ENCODE peak calls at places on chromosomes 1 and 21, in four cellular contexts. H is body of pancreas, N is mammary epithelial cell, P is AG04450. J is an unnamed sample.

GRCh38 chr1:94335950-94336349 is 82.2 kb upstream of the ABCD3 start:
- DNase-seq in H (peak; percentile 77), N (peak; percentile 80), P (peak; percentile 88), J (peak; percentile 94)

GRCh38 chr1:45518910-45519309 is 2.8 kb downstream of the PRDX1 start:
- DNase-seq in H (no peak), N (no peak), P (no peak), J (peak; percentile 33)

GRCh38 chr1:162085991-162086390 is 16.5 kb downstream of the NOS1AP start:
- DNase-seq in H (no peak), N (no peak), P (no peak), J (no peak)

GRCh38 chr21:34613679-34614442 is 1.1 kb downstream of the RCAN1 start:
- DNase-seq in H (no peak), N (peak; percentile 4), P (no peak), J (peak; percentile 18)

GRCh38 chr21:15539376-15539775 is 190.4 kb upstream of the USP25 start:
- DNase-seq in H (no peak), N (no peak), P (no peak), J (no peak)

GRCh38 chr1:85240174-85240601 is 19.3 kb downstream of the C1orf52 start:
- DNase-seq in H (peak; percentile 51), N (no peak), P (no peak), J (no peak)

GRCh38 chr1:1021860-1022259 is 1.9 kb downstream of the AGRN start:
- DNase-seq in H (no peak), N (peak; percentile 79), P (no peak), J (no peak)

GRCh38 chr1:86757272-86757984 is 53.1 kb downstream of the SH3GLB1 start:
- DNase-seq in H (no peak), N (peak; percentile 41), P (no peak), J (peak; percentile 35)

GRCh38 chr1:65310078-65310587 is 790 bp downstream of the DNAJC6 start:
- DNase-seq in H (no peak), N (no peak), P (no peak), J (no peak)

GRCh38 chr1:219419860-219420259 is 193.0 kb downstream of the ZC3H11B start:
- DNase-seq in H (no peak), N (no peak), P (no peak), J (no peak)

GRCh38 chr1:183807549-183808168 is 2.7 kb downstream of the RGL1 start:
- DNase-seq in H (no peak), N (peak; percentile 83), P (no peak), J (no peak)

GRCh38 chr1:18597159-18598042 is 33.2 kb upstream of the PAX7 start:
- DNase-seq in H (peak; percentile 69), N (peak; percentile 21), P (no peak), J (peak; percentile 46)

GRCh38 chr1:56968878-56969495 is 3.2 kb upstream of the C8B start:
- DNase-seq in H (no peak), N (peak; percentile 27), P (no peak), J (no peak)

GRCh38 chr1:56972971-56973370 is 7.2 kb upstream of the C8B start:
- DNase-seq in H (no peak), N (no peak), P (no peak), J (no peak)

GRCh38 chr1:56967355-56967754 is 1.5 kb upstream of the C8B start:
- DNase-seq in H (no peak), N (no peak), P (no peak), J (no peak)

GRCh38 chr1:56967900-56968832 is 2.4 kb upstream of the C8B start:
- DNase-seq in H (peak; percentile 70), N (no peak), P (no peak), J (peak; percentile 6)

GRCh38 chr1:56970280-56970679 is 4.5 kb upstream of the C8B start:
- DNase-seq in H (no peak), N (no peak), P (no peak), J (no peak)
- H3K27ac ChIP-seq in H (no peak overlapping the region), N (no peak overlapping the region), P (no peak overlapping the region), J (no peak overlapping the region)

DNA sequence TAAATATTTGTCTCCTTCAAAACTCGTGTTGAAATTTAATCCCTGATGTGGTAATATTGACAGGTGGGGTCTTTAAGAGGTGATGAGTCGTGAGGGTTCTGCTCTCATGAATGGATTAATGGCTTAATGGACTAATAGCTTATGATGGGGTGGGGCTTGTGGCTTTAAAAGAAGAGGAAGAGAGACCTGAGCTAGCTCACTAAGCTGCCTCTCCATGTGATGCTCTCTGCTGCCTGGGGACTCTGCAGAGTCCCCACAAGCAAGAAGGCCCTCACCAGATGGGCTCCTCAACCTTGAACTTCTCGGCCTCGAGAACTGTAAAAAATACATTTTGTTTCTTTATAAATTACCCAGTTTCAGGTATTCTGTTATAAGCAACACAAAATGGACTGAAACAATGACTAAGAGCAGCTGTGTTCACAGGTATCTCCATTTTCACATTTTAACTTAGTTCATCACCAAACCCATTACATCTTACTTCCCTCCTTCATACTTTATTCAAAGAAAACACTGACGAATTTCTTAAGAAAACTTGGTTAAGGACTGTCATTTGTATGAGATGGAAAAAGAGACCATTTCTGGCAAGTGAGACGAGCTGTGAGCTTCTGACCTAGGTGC is 12.1 kb upstream of the AIM2 start:
- DNase-seq in H (no peak), N (no peak), P (no peak), J (no peak)
- H3K27ac ChIP-seq in H (no peak overlapping the region), N (peak overlapping the region; percentile 52), P (no peak overlapping the region), J (no peak overlapping the region)

GRCh38 chr1:174968750-174969244 is 30.9 kb upstream of the CACYBP start:
- DNase-seq in H (no peak), N (peak; percentile 81), P (no peak), J (peak; percentile 85)
- H3K27ac ChIP-seq in H (no peak overlapping the region), N (no peak overlapping the region), P (no peak overlapping the region), J (peak overlapping the region; percentile 56)

DNA sequence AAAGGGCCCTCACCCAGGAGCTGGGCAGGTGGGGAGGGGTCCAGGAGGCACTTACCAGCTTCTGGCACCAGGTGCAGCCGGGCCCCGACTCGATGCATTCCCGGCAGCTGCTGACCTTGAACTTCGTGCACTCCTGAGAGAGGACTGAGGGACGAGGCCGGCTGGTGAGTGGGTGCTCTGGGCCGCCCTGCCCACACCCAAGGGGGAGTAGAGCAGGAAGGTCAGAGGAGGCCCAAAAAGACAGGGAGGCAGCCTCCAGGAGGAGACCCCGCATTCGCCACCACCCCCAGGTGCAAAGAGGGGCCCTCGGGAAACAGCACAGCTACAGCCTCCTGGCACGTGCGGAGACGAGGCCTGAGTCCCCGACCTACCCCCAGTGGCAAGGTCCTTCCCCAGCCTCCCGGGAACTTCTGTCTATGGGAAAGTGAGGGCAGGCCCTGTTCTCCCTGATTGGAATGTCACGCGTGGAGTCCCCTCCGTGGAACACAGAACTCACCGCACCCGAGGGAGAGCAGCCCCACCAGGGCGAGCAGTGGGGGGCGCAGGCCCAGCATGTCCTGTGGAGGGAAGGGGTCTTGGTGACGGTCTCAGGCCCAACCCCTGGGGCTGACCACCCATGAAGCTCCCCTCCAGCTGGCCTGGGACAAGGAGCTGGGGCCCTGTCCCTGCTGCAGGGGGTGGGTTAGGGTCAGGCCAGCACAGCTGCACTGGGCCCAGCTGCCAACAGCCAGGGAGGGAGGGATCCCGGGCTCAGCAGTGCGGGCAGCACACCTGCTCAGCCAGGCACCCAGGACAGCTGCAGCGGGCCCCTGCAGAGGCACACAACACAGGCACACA is 10.3 kb downstream of the ITGB2 start:
- DNase-seq in H (no peak), N (no peak), P (no peak), J (no peak)
- H3K27ac ChIP-seq in H (no peak overlapping the region), N (no peak overlapping the region), P (no peak overlapping the region), J (no peak overlapping the region)

GRCh38 chr1:247442164-247442563 is 15.7 kb downstream of the OR2B11 start:
- DNase-seq in H (no peak), N (no peak), P (no peak), J (no peak)
- H3K27ac ChIP-seq in H (no peak overlapping the region), N (no peak overlapping the region), P (no peak overlapping the region), J (no peak overlapping the region)

GRCh38 chr1:43969746-43970466 is at the start of gene DPH2:
- DNase-seq in H (peak; percentile 97), N (peak; percentile 95), P (peak; percentile 91), J (peak; percentile 98)
- H3K27ac ChIP-seq in H (no peak within 1 kb of the TSS), N (peak within 1 kb of the TSS; percentile 45), P (no peak within 1 kb of the TSS), J (no peak within 1 kb of the TSS)